ENCODE peak calls at places on chromosomes 11 and 22, in ten cellular contexts. G is bronchial epithelial cell, U is progenitor cell of endocrine pancreas, A is WERI-Rb-1, M is OCI-LY7, W is adrenal gland, F is cardiac fibroblast, S is prostate gland, H is neural crest cell, R is mesothelial cell of epicardium. Y is an unnamed sample.

GRCh38 chr11:93000511-93001476 is 31.3 kb downstream of the MTNR1B start:
- DNase-seq in M (no peak), A (no peak), F (peak), S (no peak), H (no peak), U (no peak), W (no peak), R (no peak), G (peak), Y (no peak)

GRCh38 chr11:69106124-69106811 is 49.5 kb upstream of the SMIM38 start:
- DNase-seq in G (no peak), S (peak), W (no peak), F (no peak), A (no peak), M (no peak), U (no peak), R (no peak), H (no peak), Y (no peak)

GRCh38 chr11:36500315-36500721 is 9.8 kb downstream of the TRAF6 start:
- DNase-seq in S (no peak), M (no peak), U (no peak), F (peak), G (peak), R (no peak), W (peak), H (no peak), A (no peak), Y (no peak)

GRCh38 chr11:85845052-85845631 is 10.0 kb upstream of the CCDC83 start:
- DNase-seq in G (peak), A (no peak), H (no peak), S (no peak), W (no peak), M (no peak), R (no peak), U (no peak), F (peak), Y (no peak)

GRCh38 chr11:64809781-64810241 is 540 bp downstream of the MEN1 start:
- DNase-seq in W (no peak), R (no peak), M (peak), A (peak), S (peak), U (peak), H (no peak), F (no peak), G (peak), Y (peak)

GRCh38 chr22:39490966-39491680 is 11.0 kb upstream of the MIEF1 start:
- DNase-seq in F (no peak), W (no peak), H (no peak), S (no peak), A (no peak), R (no peak), G (no peak), M (no peak), U (no peak), Y (no peak)

GRCh38 chr11:12224537-12224893 is 114.1 kb downstream of the MICAL2 start:
- DNase-seq in W (peak), R (no peak), M (no peak), U (no peak), A (no peak), F (peak), G (peak), S (peak), H (no peak), Y (peak)

GRCh38 chr11:96246718-96247540 is 96.1 kb downstream of the MAML2 start:
- DNase-seq in G (peak), A (no peak), F (peak), S (no peak), W (no peak), H (no peak), R (no peak), M (no peak), U (no peak), Y (no peak)

GRCh38 chr22:37464181-37464580 is 22.0 kb downstream of the MFNG start:
- DNase-seq in F (peak), G (no peak), S (no peak), H (no peak), W (no peak), A (no peak), R (no peak), M (peak), U (no peak), Y (no peak)

GRCh38 chr11:31106326-31106725 is 263.2 kb downstream of the DCDC1 start:
- DNase-seq in W (no peak), H (no peak), R (no peak), M (no peak), S (no peak), U (no peak), G (no peak), A (peak), F (no peak), Y (no peak)

DNA sequence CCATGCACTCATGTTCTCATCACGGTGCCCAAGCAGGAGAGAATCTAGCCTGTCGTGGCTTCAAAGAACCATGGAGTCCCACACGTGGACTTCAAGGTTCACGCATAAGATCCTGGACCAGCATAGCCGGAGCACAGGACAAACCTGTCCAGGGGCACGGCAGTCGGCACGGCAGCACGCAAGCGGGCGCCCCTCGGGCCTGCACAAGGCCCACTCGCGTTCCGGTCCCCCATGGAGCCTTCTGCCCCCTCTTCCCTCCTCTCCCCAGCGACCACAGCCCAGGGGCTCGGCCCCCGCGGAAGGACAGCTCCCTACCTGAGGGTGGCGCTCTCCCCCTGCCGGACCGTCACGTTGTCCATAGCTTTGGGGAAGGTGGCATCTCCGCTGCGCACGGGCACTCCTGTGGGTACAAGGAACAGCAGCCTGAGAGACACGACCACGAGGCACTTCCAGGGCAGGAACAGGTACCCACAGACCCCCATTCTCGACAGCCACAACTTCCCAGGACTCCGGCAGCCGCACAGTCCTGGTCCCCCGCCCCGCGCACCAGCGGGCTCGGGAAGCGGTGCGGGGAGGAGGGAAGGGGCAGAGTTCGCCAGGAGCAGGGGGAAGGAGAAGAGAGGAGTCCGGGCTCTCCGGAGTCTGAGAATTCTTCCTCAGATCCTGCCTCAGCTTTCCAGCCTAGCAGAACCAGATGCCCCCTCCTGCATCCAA is 589.5 kb downstream of the OPCML start:
- DNase-seq in H (peak), W (no peak), F (no peak), R (no peak), G (no peak), S (no peak), M (no peak), U (no peak), A (peak), Y (no peak)
- TF ChIP-seq CTCF in H (peak), W (no peak), F (no peak), R (no peak), G (no peak), S (no peak), M (no peak), U (peak), A (peak), Y (no peak)

GRCh38 chr22:42560381-42560780 is 6.6 kb downstream of the SERHL2 start:
- DNase-seq in R (no peak), A (no peak), W (no peak), F (no peak), H (no peak), S (no peak), M (no peak), U (no peak), G (no peak), Y (no peak)

GRCh38 chr22:42561856-42562255 is 8.1 kb downstream of the SERHL2 start:
- DNase-seq in M (no peak), W (no peak), U (no peak), H (no peak), F (no peak), R (no peak), S (no peak), G (no peak), A (no peak), Y (no peak)

GRCh38 chr22:42562282-42562681 is 8.5 kb downstream of the SERHL2 start:
- DNase-seq in F (no peak), M (peak), A (no peak), R (no peak), G (no peak), H (no peak), S (no peak), U (no peak), W (no peak), Y (no peak)

GRCh38 chr22:42562684-42563083 is 8.9 kb downstream of the SERHL2 start:
- DNase-seq in F (no peak), S (no peak), W (no peak), A (peak), R (no peak), G (no peak), U (no peak), H (no peak), M (no peak), Y (no peak)

GRCh38 chr22:42560781-42561180 is 7.0 kb downstream of the SERHL2 start:
- DNase-seq in G (peak), R (no peak), S (no peak), H (no peak), A (peak), W (no peak), M (peak), U (no peak), F (peak), Y (no peak)
- TF ChIP-seq CTCF in G (peak), R (no peak), S (peak), H (peak), A (peak), W (peak), M (peak), U (peak), F (peak), Y (peak)

GRCh38 chr11:2507212-2507901 is 62.5 kb downstream of the KCNQ1 start:
- DNase-seq in G (no peak), A (no peak), F (no peak), R (no peak), U (no peak), M (no peak), S (no peak), W (peak), H (no peak), Y (no peak)
- TF ChIP-seq CTCF in G (no peak), A (no peak), F (no peak), R (no peak), U (no peak), M (no peak), S (no peak), W (no peak), H (no peak), Y (no peak)

DNA sequence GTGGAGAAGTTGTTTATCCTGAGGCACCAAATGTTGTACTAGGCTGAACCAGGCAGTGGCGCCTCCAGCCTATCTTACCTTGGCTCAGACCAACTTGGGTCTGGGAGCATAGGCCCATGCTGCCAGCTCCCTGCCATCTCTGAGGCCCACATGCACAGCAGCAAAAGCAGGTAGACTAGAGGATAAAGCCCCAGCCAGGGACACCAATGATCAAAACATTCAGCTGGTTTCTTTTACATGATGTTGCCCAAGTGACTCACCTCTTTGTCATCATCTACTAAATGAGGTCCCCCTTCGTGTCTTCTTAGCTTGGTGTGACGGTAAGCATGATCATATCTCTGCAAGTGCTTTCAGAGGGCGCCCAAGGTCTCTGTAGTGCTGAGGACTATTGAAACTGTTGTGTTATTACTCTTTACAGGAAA is 112.1 kb upstream of the DRD2 start:
- DNase-seq in G (peak), F (peak), M (no peak), U (no peak), H (no peak), A (no peak), W (no peak), R (no peak), S (no peak), Y (no peak)
- TF ChIP-seq CTCF in G (no peak), F (no peak), M (no peak), U (no peak), H (no peak), A (no peak), W (no peak), R (no peak), S (no peak), Y (no peak)

Y was measured in lung.